ENCODE peak calls at places on chromosomes 11 and 22, in five cellular contexts. Q, L, F, I and Z are unnamed samples.

GRCh38 chr22:38936562-38936961 is 20.8 kb upstream of the APOBEC3A start:
- DNase-seq in Q (no peak), L (no peak), F (peak; percentile 49), I (no peak), Z (no peak)

GRCh38 chr11:108713076-108713790 is 48.4 kb downstream of the DDX10 start:
- DNase-seq in Q (no peak), L (no peak), F (no peak), I (peak; percentile 75), Z (no peak)

GRCh38 chr22:30290679-30291333 is 1.5 kb upstream of the CASTOR1 start:
- DNase-seq in Q (no peak), L (peak; percentile 7), F (no peak), I (peak; percentile 70), Z (peak; percentile 96)

GRCh38 chr11:116930586-116930985 is 93.2 kb upstream of the APOA1 start:
- DNase-seq in Q (no peak), L (peak; percentile 11), F (no peak), I (no peak), Z (no peak)

GRCh38 chr22:27885977-27886842 is 32.8 kb downstream of the PITPNB start:
- DNase-seq in Q (no peak), L (peak; percentile 0), F (no peak), I (peak; percentile 78), Z (no peak)

GRCh38 chr22:49027122-49027670 is 800.5 kb downstream of the BRD1 start:
- DNase-seq in Q (no peak), L (no peak), F (no peak), I (no peak), Z (no peak)

GRCh38 chr11:111331711-111332479 is 33.5 kb downstream of the POU2AF3 start:
- DNase-seq in Q (no peak), L (peak; percentile 30), F (no peak), I (peak; percentile 66), Z (no peak)

GRCh38 chr11:92018332-92018731 is 206.3 kb upstream of the FAT3 start:
- DNase-seq in Q (no peak), L (no peak), F (no peak), I (no peak), Z (no peak)

GRCh38 chr11:79329561-79329960 is 111.3 kb downstream of the TENM4 start:
- DNase-seq in Q (no peak), L (no peak), F (no peak), I (no peak), Z (no peak)

GRCh38 chr22:30885591-30885990 is 83.0 kb downstream of the MORC2 start:
- DNase-seq in Q (no peak), L (no peak), F (no peak), I (no peak), Z (no peak)

GRCh38 chr11:63534895-63535461 is 1.6 kb upstream of the PLAAT4 start:
- DNase-seq in Q (no peak), L (no peak), F (no peak), I (no peak), Z (no peak)

GRCh38 chr22:34812631-34813030 is 253.3 kb upstream of the ISX start:
- DNase-seq in Q (no peak), L (no peak), F (no peak), I (peak; percentile 23), Z (no peak)

GRCh38 chr11:57294225-57295131 is 30.3 kb downstream of the TNKS1BP1 start:
- DNase-seq in Q (no peak), L (peak; percentile 3), F (no peak), I (peak; percentile 91), Z (no peak)

GRCh38 chr11:119077839-119078238 is 6.8 kb upstream of the HMBS start:
- DNase-seq in Q (no peak), L (no peak), F (no peak), I (no peak), Z (no peak)

GRCh38 chr11:118620529-118621070 is 13.2 kb downstream of the PHLDB1 start:
- DNase-seq in Q (no peak), L (no peak), F (no peak), I (no peak), Z (no peak)

GRCh38 chr11:110077866-110078325 is 15.3 kb upstream of the ZC3H12C start:
- DNase-seq in Q (peak; percentile 64), L (no peak), F (no peak), I (peak; percentile 69), Z (no peak)

GRCh38 chr11:12180257-12181205 is 70.1 kb downstream of the MICAL2 start:
- DNase-seq in Q (no peak), L (no peak), F (no peak), I (no peak), Z (no peak)

GRCh38 chr22:45402466-45402865 is 10.9 kb downstream of the SMC1B start:
- DNase-seq in Q (no peak), L (no peak), F (no peak), I (no peak), Z (no peak)

GRCh38 chr11:86551693-86552092 is 120.7 kb downstream of the ME3 start:
- DNase-seq in Q (no peak), L (no peak), F (no peak), I (no peak), Z (no peak)

GRCh38 chr11:124656759-124657627 is 16.5 kb downstream of the SIAE start:
- DNase-seq in Q (no peak), L (peak; percentile 88), F (no peak), I (peak; percentile 53), Z (no peak)

GRCh38 chr11:119518746-119519382 is 95.9 kb upstream of the THY1 start:
- DNase-seq in Q (peak; percentile 9), L (no peak), F (no peak), I (peak; percentile 45), Z (no peak)

GRCh38 chr11:117199061-117199915 is at the start of gene TAGLN:
- DNase-seq in Q (peak; percentile 79), L (no peak), F (no peak), I (peak; percentile 97), Z (no peak)

GRCh38 chr11:66489636-66490035 is 9.4 kb downstream of the DPP3 start:
- DNase-seq in Q (no peak), L (peak; percentile 94), F (no peak), I (no peak), Z (no peak)

GRCh38 chr11:26830218-26830617 is 108.4 kb upstream of the SLC5A12 start:
- DNase-seq in Q (no peak), L (no peak), F (no peak), I (no peak), Z (no peak)

GRCh38 chr22:40324468-40325305 is 21.6 kb upstream of the ADSL start:
- DNase-seq in Q (no peak), L (no peak), F (peak; percentile 73), I (no peak), Z (no peak)

GRCh38 chr11:113906038-113906437 is 1.4 kb downstream of the HTR3B start:
- DNase-seq in Q (no peak), L (peak; percentile 66), F (no peak), I (peak; percentile 9), Z (no peak)